ENCODE peak calls at places on chromosomes 1 and 21, in ten cellular contexts. One of them, this sample, is unnamed.

GRCh38 chr21:46559291-46559983 is 45.4 kb downstream of the S100B start:
- DNase-seq in suprapubic skin: no peak
- DNase-seq in heart left ventricle: peak
- DNase-seq in uterus: no peak
- DNase-seq in ovary: peak
- DNase-seq in breast epithelium: no peak
- DNase-seq in sigmoid colon: peak
- DNase-seq in endothelial cell of umbilical vein: peak
- DNase-seq in adrenal gland: peak
- DNase-seq in lower leg skin: peak
- DNase-seq in this sample: peak

GRCh38 chr1:206770531-206771352 is at the start of gene IL19:
- DNase-seq in suprapubic skin: no peak
- DNase-seq in heart left ventricle: no peak
- DNase-seq in uterus: no peak
- DNase-seq in ovary: no peak
- DNase-seq in breast epithelium: no peak
- DNase-seq in sigmoid colon: peak
- DNase-seq in endothelial cell of umbilical vein: no peak
- DNase-seq in adrenal gland: no peak
- DNase-seq in lower leg skin: no peak
- DNase-seq in this sample: no peak

GRCh38 chr1:111592389-111593361 is 26.9 kb upstream of the RAP1A start:
- DNase-seq in suprapubic skin: peak
- DNase-seq in heart left ventricle: peak
- DNase-seq in uterus: peak
- DNase-seq in ovary: peak
- DNase-seq in breast epithelium: peak
- DNase-seq in sigmoid colon: peak
- DNase-seq in endothelial cell of umbilical vein: peak
- DNase-seq in adrenal gland: peak
- DNase-seq in lower leg skin: peak
- DNase-seq in this sample: peak

GRCh38 chr21:43859747-43860214 is 5.2 kb upstream of the AGPAT3 start:
- DNase-seq in suprapubic skin: no peak
- DNase-seq in heart left ventricle: peak
- DNase-seq in uterus: no peak
- DNase-seq in ovary: no peak
- DNase-seq in breast epithelium: no peak
- DNase-seq in sigmoid colon: peak
- DNase-seq in endothelial cell of umbilical vein: no peak
- DNase-seq in adrenal gland: no peak
- DNase-seq in lower leg skin: no peak
- DNase-seq in this sample: no peak

GRCh38 chr1:107135466-107135865 is 5.4 kb upstream of the NTNG1 start:
- DNase-seq in suprapubic skin: no peak
- DNase-seq in heart left ventricle: no peak
- DNase-seq in uterus: no peak
- DNase-seq in ovary: no peak
- DNase-seq in breast epithelium: no peak
- DNase-seq in sigmoid colon: no peak
- DNase-seq in endothelial cell of umbilical vein: peak
- DNase-seq in adrenal gland: no peak
- DNase-seq in lower leg skin: no peak
- DNase-seq in this sample: no peak

GRCh38 chr1:81699234-81699633 is 101.5 kb upstream of the ADGRL2 start:
- DNase-seq in suprapubic skin: no peak
- DNase-seq in heart left ventricle: no peak
- DNase-seq in uterus: no peak
- DNase-seq in ovary: no peak
- DNase-seq in breast epithelium: peak
- DNase-seq in sigmoid colon: no peak
- DNase-seq in endothelial cell of umbilical vein: no peak
- DNase-seq in adrenal gland: no peak
- DNase-seq in lower leg skin: no peak
- DNase-seq in this sample: no peak

GRCh38 chr1:184757406-184757805 is 2.7 kb upstream of the EDEM3 start:
- DNase-seq in suprapubic skin: no peak
- DNase-seq in heart left ventricle: no peak
- DNase-seq in uterus: no peak
- DNase-seq in ovary: no peak
- DNase-seq in breast epithelium: no peak
- DNase-seq in sigmoid colon: no peak
- DNase-seq in endothelial cell of umbilical vein: no peak
- DNase-seq in adrenal gland: no peak
- DNase-seq in lower leg skin: no peak
- DNase-seq in this sample: no peak

GRCh38 chr1:53214541-53214940 is 5.9 kb downstream of the CZIB start:
- DNase-seq in suprapubic skin: peak
- DNase-seq in heart left ventricle: no peak
- DNase-seq in uterus: no peak
- DNase-seq in ovary: no peak
- DNase-seq in breast epithelium: no peak
- DNase-seq in sigmoid colon: no peak
- DNase-seq in endothelial cell of umbilical vein: no peak
- DNase-seq in adrenal gland: no peak
- DNase-seq in lower leg skin: no peak
- DNase-seq in this sample: no peak

GRCh38 chr21:27534211-27534610 is 567.3 kb upstream of the ADAMTS5 start:
- DNase-seq in suprapubic skin: no peak
- DNase-seq in heart left ventricle: no peak
- DNase-seq in uterus: no peak
- DNase-seq in ovary: no peak
- DNase-seq in breast epithelium: no peak
- DNase-seq in sigmoid colon: no peak
- DNase-seq in endothelial cell of umbilical vein: no peak
- DNase-seq in adrenal gland: no peak
- DNase-seq in lower leg skin: no peak
- DNase-seq in this sample: no peak

GRCh38 chr1:186790101-186790500 is 38.6 kb upstream of the PLA2G4A start:
- DNase-seq in suprapubic skin: no peak
- DNase-seq in heart left ventricle: no peak
- DNase-seq in uterus: no peak
- DNase-seq in ovary: no peak
- DNase-seq in breast epithelium: no peak
- DNase-seq in sigmoid colon: no peak
- DNase-seq in endothelial cell of umbilical vein: no peak
- DNase-seq in adrenal gland: no peak
- DNase-seq in lower leg skin: no peak
- DNase-seq in this sample: no peak

GRCh38 chr1:144101397-144102050 is 129.7 kb upstream of the FAM72C start:
- DNase-seq in suprapubic skin: peak
- DNase-seq in heart left ventricle: peak
- DNase-seq in uterus: peak
- DNase-seq in ovary: peak
- DNase-seq in breast epithelium: peak
- DNase-seq in sigmoid colon: peak
- DNase-seq in endothelial cell of umbilical vein: peak
- DNase-seq in adrenal gland: peak
- DNase-seq in lower leg skin: peak
- DNase-seq in this sample: peak

GRCh38 chr1:111516008-111516535 is 12.6 kb upstream of the ADORA3 start:
- DNase-seq in suprapubic skin: no peak
- DNase-seq in heart left ventricle: peak
- DNase-seq in uterus: peak
- DNase-seq in ovary: peak
- DNase-seq in breast epithelium: no peak
- DNase-seq in sigmoid colon: peak
- DNase-seq in endothelial cell of umbilical vein: peak
- DNase-seq in adrenal gland: peak
- DNase-seq in lower leg skin: no peak
- DNase-seq in this sample: no peak

GRCh38 chr1:245181123-245181522 is 26.3 kb downstream of the KIF26B start:
- DNase-seq in suprapubic skin: no peak
- DNase-seq in heart left ventricle: no peak
- DNase-seq in uterus: no peak
- DNase-seq in ovary: no peak
- DNase-seq in breast epithelium: no peak
- DNase-seq in sigmoid colon: no peak
- DNase-seq in endothelial cell of umbilical vein: no peak
- DNase-seq in adrenal gland: no peak
- DNase-seq in lower leg skin: no peak
- DNase-seq in this sample: no peak

GRCh38 chr1:37393585-37394120 is 80.7 kb upstream of the ZC3H12A start:
- DNase-seq in suprapubic skin: no peak
- DNase-seq in heart left ventricle: no peak
- DNase-seq in uterus: no peak
- DNase-seq in ovary: no peak
- DNase-seq in breast epithelium: no peak
- DNase-seq in sigmoid colon: no peak
- DNase-seq in endothelial cell of umbilical vein: no peak
- DNase-seq in adrenal gland: no peak
- DNase-seq in lower leg skin: peak
- DNase-seq in this sample: no peak
- H3K4me3 ChIP-seq in suprapubic skin: no peak
- H3K4me3 ChIP-seq in heart left ventricle: no peak
- H3K4me3 ChIP-seq in uterus: no peak
- H3K4me3 ChIP-seq in ovary: no peak
- H3K4me3 ChIP-seq in breast epithelium: no peak
- H3K4me3 ChIP-seq in sigmoid colon: no peak
- H3K4me3 ChIP-seq in endothelial cell of umbilical vein: no peak
- H3K4me3 ChIP-seq in adrenal gland: no peak
- H3K4me3 ChIP-seq in lower leg skin: no peak
- H3K4me3 ChIP-seq in this sample: no peak

DNA sequence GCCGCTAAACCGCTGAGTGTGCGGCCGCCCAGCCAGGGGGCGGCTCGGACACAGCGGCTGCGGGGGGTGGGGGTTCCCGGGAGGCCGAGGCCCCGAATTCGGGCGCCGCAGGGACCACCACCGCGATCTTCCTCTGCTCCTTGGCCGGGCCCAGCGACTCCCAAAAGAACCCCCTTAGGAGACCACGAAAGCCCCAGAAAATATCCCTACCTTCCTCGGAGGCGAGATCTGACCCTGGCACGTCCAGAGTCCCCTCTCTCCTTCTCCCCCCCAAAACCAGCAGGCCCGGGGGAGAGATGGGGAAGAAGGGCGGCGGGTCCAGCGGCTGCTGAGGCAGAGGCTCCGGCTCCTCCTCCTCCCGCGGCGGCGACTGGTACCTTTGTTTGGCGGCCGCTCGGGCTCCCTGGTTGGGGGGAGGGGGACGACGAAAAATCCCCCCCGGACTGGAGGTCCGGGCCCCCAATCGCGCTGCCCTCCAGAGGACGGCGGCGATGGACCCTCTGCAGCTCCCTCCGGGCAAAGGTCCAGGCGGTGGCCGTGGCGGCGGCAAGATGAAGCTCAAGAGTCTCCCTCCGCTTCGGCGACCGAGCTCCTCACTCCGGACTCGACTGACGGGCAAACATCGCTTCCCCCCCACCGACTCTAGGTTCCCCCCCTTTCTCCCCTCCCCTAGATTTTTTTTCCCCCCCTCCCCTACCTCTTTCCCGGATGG is at the start of gene ARID4B:
- DNase-seq in suprapubic skin: peak
- DNase-seq in heart left ventricle: peak
- DNase-seq in uterus: no peak
- DNase-seq in ovary: peak
- DNase-seq in breast epithelium: no peak
- DNase-seq in sigmoid colon: no peak
- DNase-seq in endothelial cell of umbilical vein: no peak
- DNase-seq in adrenal gland: no peak
- DNase-seq in lower leg skin: peak
- DNase-seq in this sample: no peak
- TF ChIP-seq POLR2A in suprapubic skin: peak
- TF ChIP-seq POLR2A in heart left ventricle: no peak
- TF ChIP-seq POLR2A in uterus: peak
- TF ChIP-seq POLR2A in ovary: peak
- TF ChIP-seq POLR2A in breast epithelium: peak
- TF ChIP-seq POLR2A in sigmoid colon: peak
- TF ChIP-seq POLR2A in endothelial cell of umbilical vein: peak
- TF ChIP-seq POLR2A in adrenal gland: peak
- TF ChIP-seq POLR2A in lower leg skin: no peak
- TF ChIP-seq POLR2A in this sample: peak

GRCh38 chr1:235864965-235865525 is 1.7 kb downstream of the LYST start:
- DNase-seq in suprapubic skin: no peak
- DNase-seq in heart left ventricle: no peak
- DNase-seq in uterus: no peak
- DNase-seq in ovary: no peak
- DNase-seq in breast epithelium: no peak
- DNase-seq in sigmoid colon: no peak
- DNase-seq in endothelial cell of umbilical vein: no peak
- DNase-seq in adrenal gland: no peak
- DNase-seq in lower leg skin: no peak
- DNase-seq in this sample: no peak

GRCh38 chr1:235866207-235866912 is at the start of gene LYST:
- DNase-seq in suprapubic skin: no peak
- DNase-seq in heart left ventricle: peak
- DNase-seq in uterus: peak
- DNase-seq in ovary: peak
- DNase-seq in breast epithelium: peak
- DNase-seq in sigmoid colon: peak
- DNase-seq in endothelial cell of umbilical vein: peak
- DNase-seq in adrenal gland: peak
- DNase-seq in lower leg skin: peak
- DNase-seq in this sample: no peak

GRCh38 chr1:235865565-235866206 is 1.0 kb downstream of the LYST start:
- DNase-seq in suprapubic skin: no peak
- DNase-seq in heart left ventricle: no peak
- DNase-seq in uterus: no peak
- DNase-seq in ovary: no peak
- DNase-seq in breast epithelium: no peak
- DNase-seq in sigmoid colon: no peak
- DNase-seq in endothelial cell of umbilical vein: no peak
- DNase-seq in adrenal gland: no peak
- DNase-seq in lower leg skin: no peak
- DNase-seq in this sample: no peak

GRCh38 chr1:235861857-235862256 is 4.8 kb downstream of the LYST start:
- DNase-seq in suprapubic skin: no peak
- DNase-seq in heart left ventricle: no peak
- DNase-seq in uterus: no peak
- DNase-seq in ovary: no peak
- DNase-seq in breast epithelium: no peak
- DNase-seq in sigmoid colon: no peak
- DNase-seq in endothelial cell of umbilical vein: no peak
- DNase-seq in adrenal gland: no peak
- DNase-seq in lower leg skin: no peak
- DNase-seq in this sample: no peak

DNA sequence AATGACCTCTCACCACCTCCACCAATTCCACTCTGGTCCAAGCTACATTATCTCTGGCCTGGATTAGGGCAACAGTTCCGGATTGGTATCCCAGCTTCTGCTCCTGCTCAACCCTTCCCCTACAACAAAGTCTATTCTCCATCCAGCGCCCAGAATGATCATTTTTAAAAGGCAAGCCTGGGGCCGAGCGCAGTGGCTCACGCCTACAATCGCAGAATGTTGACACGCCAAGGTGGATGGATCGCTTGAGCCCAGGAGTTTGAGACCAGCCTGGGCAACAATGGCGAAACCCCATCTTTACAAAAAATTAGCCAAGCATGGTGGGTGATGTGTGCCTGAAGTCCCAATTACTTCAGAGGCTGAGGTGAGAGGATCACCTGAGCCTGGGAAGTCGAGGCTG is 2.2 kb downstream of the LYST start:
- DNase-seq in suprapubic skin: no peak
- DNase-seq in heart left ventricle: no peak
- DNase-seq in uterus: no peak
- DNase-seq in ovary: no peak
- DNase-seq in breast epithelium: no peak
- DNase-seq in sigmoid colon: no peak
- DNase-seq in endothelial cell of umbilical vein: no peak
- DNase-seq in adrenal gland: no peak
- DNase-seq in lower leg skin: no peak
- DNase-seq in this sample: no peak
- H3K4me3 ChIP-seq in suprapubic skin: peak
- H3K4me3 ChIP-seq in heart left ventricle: peak
- H3K4me3 ChIP-seq in uterus: no peak
- H3K4me3 ChIP-seq in ovary: no peak
- H3K4me3 ChIP-seq in breast epithelium: no peak
- H3K4me3 ChIP-seq in sigmoid colon: no peak
- H3K4me3 ChIP-seq in endothelial cell of umbilical vein: no peak
- H3K4me3 ChIP-seq in adrenal gland: no peak
- H3K4me3 ChIP-seq in lower leg skin: no peak
- H3K4me3 ChIP-seq in this sample: peak

GRCh38 chr1:212607206-212607923 is 1.2 kb upstream of the ATF3 start:
- DNase-seq in suprapubic skin: no peak
- DNase-seq in heart left ventricle: peak
- DNase-seq in uterus: peak
- DNase-seq in ovary: peak
- DNase-seq in breast epithelium: peak
- DNase-seq in sigmoid colon: peak
- DNase-seq in endothelial cell of umbilical vein: peak
- DNase-seq in adrenal gland: peak
- DNase-seq in lower leg skin: peak
- DNase-seq in this sample: no peak
- TF ChIP-seq POLR2A in suprapubic skin: no peak
- TF ChIP-seq POLR2A in heart left ventricle: no peak
- TF ChIP-seq POLR2A in uterus: no peak
- TF ChIP-seq POLR2A in ovary: no peak
- TF ChIP-seq POLR2A in breast epithelium: no peak
- TF ChIP-seq POLR2A in sigmoid colon: no peak
- TF ChIP-seq POLR2A in endothelial cell of umbilical vein: no peak
- TF ChIP-seq POLR2A in adrenal gland: no peak
- TF ChIP-seq POLR2A in lower leg skin: no peak
- TF ChIP-seq POLR2A in this sample: no peak

This sample was measured in esophagus muscularis mucosa.